ENCODE peak calls at places on chromosomes 2 and 18, in ten cellular contexts. One of them, this sample, is unnamed.

GRCh38 chr18:3972291-3972985 is 482.7 kb downstream of the DLGAP1 start:
- DNase-seq in upper lobe of right lung: no peak
- DNase-seq in cardiac fibroblast: no peak
- DNase-seq in psoas muscle: no peak
- DNase-seq in tibial nerve: no peak
- DNase-seq in PC-3: no peak
- DNase-seq in left ventricle myocardium inferior: no peak
- DNase-seq in cardiac muscle cell: no peak
- DNase-seq in choroid plexus epithelial cell: no peak
- DNase-seq in fibroblast of the aortic adventitia: no peak
- DNase-seq in this sample: no peak

GRCh38 chr2:237738255-237738654 is 60.3 kb upstream of the RBM44 start:
- DNase-seq in upper lobe of right lung: no peak
- DNase-seq in cardiac fibroblast: no peak
- DNase-seq in psoas muscle: no peak
- DNase-seq in tibial nerve: no peak
- DNase-seq in PC-3: no peak
- DNase-seq in left ventricle myocardium inferior: no peak
- DNase-seq in cardiac muscle cell: no peak
- DNase-seq in choroid plexus epithelial cell: no peak
- DNase-seq in fibroblast of the aortic adventitia: no peak
- DNase-seq in this sample: no peak

GRCh38 chr2:17620280-17620679 is 79.8 kb downstream of the VSNL1 start:
- DNase-seq in upper lobe of right lung: no peak
- DNase-seq in cardiac fibroblast: peak; percentile 71
- DNase-seq in psoas muscle: no peak
- DNase-seq in tibial nerve: no peak
- DNase-seq in PC-3: no peak
- DNase-seq in left ventricle myocardium inferior: peak; percentile 54
- DNase-seq in cardiac muscle cell: peak; percentile 64
- DNase-seq in choroid plexus epithelial cell: peak; percentile 22
- DNase-seq in fibroblast of the aortic adventitia: peak; percentile 56
- DNase-seq in this sample: peak; percentile 77

GRCh38 chr2:142574388-142574787 is 303.1 kb upstream of the KYNU start:
- DNase-seq in upper lobe of right lung: no peak
- DNase-seq in cardiac fibroblast: no peak
- DNase-seq in psoas muscle: no peak
- DNase-seq in tibial nerve: no peak
- DNase-seq in PC-3: no peak
- DNase-seq in left ventricle myocardium inferior: no peak
- DNase-seq in cardiac muscle cell: no peak
- DNase-seq in choroid plexus epithelial cell: no peak
- DNase-seq in fibroblast of the aortic adventitia: no peak
- DNase-seq in this sample: no peak

GRCh38 chr18:34280653-34281052 is 55.9 kb upstream of the NOL4 start:
- DNase-seq in upper lobe of right lung: no peak
- DNase-seq in cardiac fibroblast: no peak
- DNase-seq in psoas muscle: no peak
- DNase-seq in tibial nerve: no peak
- DNase-seq in PC-3: no peak
- DNase-seq in left ventricle myocardium inferior: no peak
- DNase-seq in cardiac muscle cell: no peak
- DNase-seq in choroid plexus epithelial cell: no peak
- DNase-seq in fibroblast of the aortic adventitia: no peak
- DNase-seq in this sample: no peak

GRCh38 chr2:29951561-29951960 is 30.2 kb upstream of the ALK start:
- DNase-seq in upper lobe of right lung: no peak
- DNase-seq in cardiac fibroblast: no peak
- DNase-seq in psoas muscle: no peak
- DNase-seq in tibial nerve: no peak
- DNase-seq in PC-3: no peak
- DNase-seq in left ventricle myocardium inferior: no peak
- DNase-seq in cardiac muscle cell: no peak
- DNase-seq in choroid plexus epithelial cell: no peak
- DNase-seq in fibroblast of the aortic adventitia: no peak
- DNase-seq in this sample: no peak

GRCh38 chr2:39413063-39413722 is 23.9 kb downstream of the MAP4K3 start:
- DNase-seq in upper lobe of right lung: no peak
- DNase-seq in cardiac fibroblast: no peak
- DNase-seq in psoas muscle: no peak
- DNase-seq in tibial nerve: no peak
- DNase-seq in PC-3: no peak
- DNase-seq in left ventricle myocardium inferior: no peak
- DNase-seq in cardiac muscle cell: no peak
- DNase-seq in choroid plexus epithelial cell: no peak
- DNase-seq in fibroblast of the aortic adventitia: no peak
- DNase-seq in this sample: no peak

GRCh38 chr2:43005975-43006833 is 213.8 kb upstream of the HAAO start:
- DNase-seq in upper lobe of right lung: no peak
- DNase-seq in cardiac fibroblast: no peak
- DNase-seq in psoas muscle: no peak
- DNase-seq in tibial nerve: no peak
- DNase-seq in PC-3: no peak
- DNase-seq in left ventricle myocardium inferior: no peak
- DNase-seq in cardiac muscle cell: no peak
- DNase-seq in choroid plexus epithelial cell: no peak
- DNase-seq in fibroblast of the aortic adventitia: no peak
- DNase-seq in this sample: no peak

DNA sequence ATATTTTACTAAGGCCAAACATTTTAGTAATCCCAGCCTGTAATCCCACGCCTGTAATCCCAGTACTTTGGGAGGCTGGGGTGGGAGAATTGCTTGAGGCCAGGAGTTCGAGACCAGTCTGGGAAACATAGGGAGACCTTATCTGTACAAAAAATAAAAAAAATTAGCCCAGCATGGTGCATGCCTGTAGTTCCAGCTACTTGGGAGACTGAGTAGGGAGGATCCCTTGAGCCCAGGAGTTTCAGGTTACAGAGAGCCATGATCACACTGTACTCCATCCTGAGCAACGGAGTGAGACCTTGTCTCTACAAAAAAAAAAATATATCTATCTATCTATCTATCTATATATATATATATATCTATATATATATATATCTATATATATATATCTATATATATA is 19.1 kb downstream of the KLHL23 start:
- DNase-seq in upper lobe of right lung: no peak
- DNase-seq in cardiac fibroblast: no peak
- DNase-seq in psoas muscle: no peak
- DNase-seq in tibial nerve: no peak
- DNase-seq in PC-3: no peak
- DNase-seq in left ventricle myocardium inferior: no peak
- DNase-seq in cardiac muscle cell: no peak
- DNase-seq in choroid plexus epithelial cell: no peak
- DNase-seq in fibroblast of the aortic adventitia: no peak
- DNase-seq in this sample: no peak
- TF ChIP-seq CTCF in upper lobe of right lung: no peak
- TF ChIP-seq CTCF in cardiac fibroblast: no peak
- TF ChIP-seq CTCF in psoas muscle: no peak
- TF ChIP-seq CTCF in tibial nerve: no peak
- TF ChIP-seq CTCF in PC-3: no peak
- TF ChIP-seq CTCF in left ventricle myocardium inferior: no peak
- TF ChIP-seq CTCF in cardiac muscle cell: no peak
- TF ChIP-seq CTCF in choroid plexus epithelial cell: no peak
- TF ChIP-seq CTCF in fibroblast of the aortic adventitia: no peak
- TF ChIP-seq CTCF in this sample: no peak

GRCh38 chr18:55301836-55302235 is 286.2 kb downstream of the TCF4 start:
- DNase-seq in upper lobe of right lung: no peak
- DNase-seq in cardiac fibroblast: no peak
- DNase-seq in psoas muscle: no peak
- DNase-seq in tibial nerve: no peak
- DNase-seq in PC-3: no peak
- DNase-seq in left ventricle myocardium inferior: no peak
- DNase-seq in cardiac muscle cell: no peak
- DNase-seq in choroid plexus epithelial cell: peak; percentile 38
- DNase-seq in fibroblast of the aortic adventitia: no peak
- DNase-seq in this sample: no peak

GRCh38 chr18:55301196-55301540 is 286.8 kb downstream of the TCF4 start:
- DNase-seq in upper lobe of right lung: no peak
- DNase-seq in cardiac fibroblast: no peak
- DNase-seq in psoas muscle: no peak
- DNase-seq in tibial nerve: no peak
- DNase-seq in PC-3: no peak
- DNase-seq in left ventricle myocardium inferior: no peak
- DNase-seq in cardiac muscle cell: no peak
- DNase-seq in choroid plexus epithelial cell: peak; percentile 50
- DNase-seq in fibroblast of the aortic adventitia: no peak
- DNase-seq in this sample: no peak

GRCh38 chr18:55306338-55306737 is 281.7 kb downstream of the TCF4 start:
- DNase-seq in upper lobe of right lung: no peak
- DNase-seq in cardiac fibroblast: no peak
- DNase-seq in psoas muscle: no peak
- DNase-seq in tibial nerve: no peak
- DNase-seq in PC-3: no peak
- DNase-seq in left ventricle myocardium inferior: no peak
- DNase-seq in cardiac muscle cell: no peak
- DNase-seq in choroid plexus epithelial cell: no peak
- DNase-seq in fibroblast of the aortic adventitia: no peak
- DNase-seq in this sample: no peak

GRCh38 chr18:55300469-55301195 is 287.4 kb downstream of the TCF4 start:
- DNase-seq in upper lobe of right lung: no peak
- DNase-seq in cardiac fibroblast: no peak
- DNase-seq in psoas muscle: no peak
- DNase-seq in tibial nerve: no peak
- DNase-seq in PC-3: no peak
- DNase-seq in left ventricle myocardium inferior: no peak
- DNase-seq in cardiac muscle cell: peak; percentile 22
- DNase-seq in choroid plexus epithelial cell: no peak
- DNase-seq in fibroblast of the aortic adventitia: peak; percentile 82
- DNase-seq in this sample: no peak

GRCh38 chr18:55302337-55302833 is 285.6 kb downstream of the TCF4 start:
- DNase-seq in upper lobe of right lung: no peak
- DNase-seq in cardiac fibroblast: no peak
- DNase-seq in psoas muscle: no peak
- DNase-seq in tibial nerve: no peak
- DNase-seq in PC-3: no peak
- DNase-seq in left ventricle myocardium inferior: no peak
- DNase-seq in cardiac muscle cell: no peak
- DNase-seq in choroid plexus epithelial cell: no peak
- DNase-seq in fibroblast of the aortic adventitia: no peak
- DNase-seq in this sample: no peak
- H3K4me3 ChIP-seq in upper lobe of right lung: no peak overlapping the region
- H3K4me3 ChIP-seq in cardiac fibroblast: no peak overlapping the region
- H3K4me3 ChIP-seq in psoas muscle: peak overlapping the region; percentile 41
- H3K4me3 ChIP-seq in tibial nerve: no peak overlapping the region
- H3K4me3 ChIP-seq in PC-3: no peak overlapping the region
- H3K4me3 ChIP-seq in left ventricle myocardium inferior: peak overlapping the region; percentile 40
- H3K4me3 ChIP-seq in cardiac muscle cell: no peak overlapping the region
- H3K4me3 ChIP-seq in choroid plexus epithelial cell: peak overlapping the region; percentile 36
- H3K4me3 ChIP-seq in fibroblast of the aortic adventitia: no peak overlapping the region
- H3K4me3 ChIP-seq in this sample: no peak overlapping the region

GRCh38 chr18:6728809-6729246 is 688 bp upstream of the ARHGAP28 start:
- DNase-seq in upper lobe of right lung: no peak
- DNase-seq in cardiac fibroblast: no peak
- DNase-seq in psoas muscle: no peak
- DNase-seq in tibial nerve: no peak
- DNase-seq in PC-3: no peak
- DNase-seq in left ventricle myocardium inferior: no peak
- DNase-seq in cardiac muscle cell: no peak
- DNase-seq in choroid plexus epithelial cell: no peak
- DNase-seq in fibroblast of the aortic adventitia: no peak
- DNase-seq in this sample: peak; percentile 68

GRCh38 chr18:6728318-6728717 is 1.2 kb upstream of the ARHGAP28 start:
- DNase-seq in upper lobe of right lung: no peak
- DNase-seq in cardiac fibroblast: no peak
- DNase-seq in psoas muscle: no peak
- DNase-seq in tibial nerve: no peak
- DNase-seq in PC-3: no peak
- DNase-seq in left ventricle myocardium inferior: no peak
- DNase-seq in cardiac muscle cell: no peak
- DNase-seq in choroid plexus epithelial cell: no peak
- DNase-seq in fibroblast of the aortic adventitia: no peak
- DNase-seq in this sample: no peak

GRCh38 chr18:6731197-6731596 is 1.7 kb downstream of the ARHGAP28 start:
- DNase-seq in upper lobe of right lung: no peak
- DNase-seq in cardiac fibroblast: peak; percentile 69
- DNase-seq in psoas muscle: no peak
- DNase-seq in tibial nerve: no peak
- DNase-seq in PC-3: peak; percentile 84
- DNase-seq in left ventricle myocardium inferior: no peak
- DNase-seq in cardiac muscle cell: peak; percentile 65
- DNase-seq in choroid plexus epithelial cell: peak; percentile 86
- DNase-seq in fibroblast of the aortic adventitia: peak; percentile 54
- DNase-seq in this sample: peak; percentile 34

GRCh38 chr18:6732952-6733351 is 3.4 kb downstream of the ARHGAP28 start:
- DNase-seq in upper lobe of right lung: no peak
- DNase-seq in cardiac fibroblast: no peak
- DNase-seq in psoas muscle: no peak
- DNase-seq in tibial nerve: no peak
- DNase-seq in PC-3: peak; percentile 34
- DNase-seq in left ventricle myocardium inferior: no peak
- DNase-seq in cardiac muscle cell: no peak
- DNase-seq in choroid plexus epithelial cell: peak; percentile 56
- DNase-seq in fibroblast of the aortic adventitia: no peak
- DNase-seq in this sample: no peak

GRCh38 chr18:6729247-6730091 is at the start of gene ARHGAP28:
- DNase-seq in upper lobe of right lung: peak; percentile 91
- DNase-seq in cardiac fibroblast: peak; percentile 98
- DNase-seq in psoas muscle: peak; percentile 93
- DNase-seq in tibial nerve: peak; percentile 41
- DNase-seq in PC-3: peak; percentile 89
- DNase-seq in left ventricle myocardium inferior: peak; percentile 87
- DNase-seq in cardiac muscle cell: peak; percentile 96
- DNase-seq in choroid plexus epithelial cell: peak; percentile 91
- DNase-seq in fibroblast of the aortic adventitia: peak; percentile 81
- DNase-seq in this sample: peak; percentile 66
- TF ChIP-seq CTCF in upper lobe of right lung: peak; percentile 31
- TF ChIP-seq CTCF in cardiac fibroblast: no peak
- TF ChIP-seq CTCF in psoas muscle: peak; percentile 28
- TF ChIP-seq CTCF in tibial nerve: no peak
- TF ChIP-seq CTCF in PC-3: peak; percentile 53
- TF ChIP-seq CTCF in left ventricle myocardium inferior: peak; percentile 55
- TF ChIP-seq CTCF in cardiac muscle cell: peak; percentile 32
- TF ChIP-seq CTCF in choroid plexus epithelial cell: no peak
- TF ChIP-seq CTCF in fibroblast of the aortic adventitia: peak; percentile 20
- TF ChIP-seq CTCF in this sample: no peak

DNA sequence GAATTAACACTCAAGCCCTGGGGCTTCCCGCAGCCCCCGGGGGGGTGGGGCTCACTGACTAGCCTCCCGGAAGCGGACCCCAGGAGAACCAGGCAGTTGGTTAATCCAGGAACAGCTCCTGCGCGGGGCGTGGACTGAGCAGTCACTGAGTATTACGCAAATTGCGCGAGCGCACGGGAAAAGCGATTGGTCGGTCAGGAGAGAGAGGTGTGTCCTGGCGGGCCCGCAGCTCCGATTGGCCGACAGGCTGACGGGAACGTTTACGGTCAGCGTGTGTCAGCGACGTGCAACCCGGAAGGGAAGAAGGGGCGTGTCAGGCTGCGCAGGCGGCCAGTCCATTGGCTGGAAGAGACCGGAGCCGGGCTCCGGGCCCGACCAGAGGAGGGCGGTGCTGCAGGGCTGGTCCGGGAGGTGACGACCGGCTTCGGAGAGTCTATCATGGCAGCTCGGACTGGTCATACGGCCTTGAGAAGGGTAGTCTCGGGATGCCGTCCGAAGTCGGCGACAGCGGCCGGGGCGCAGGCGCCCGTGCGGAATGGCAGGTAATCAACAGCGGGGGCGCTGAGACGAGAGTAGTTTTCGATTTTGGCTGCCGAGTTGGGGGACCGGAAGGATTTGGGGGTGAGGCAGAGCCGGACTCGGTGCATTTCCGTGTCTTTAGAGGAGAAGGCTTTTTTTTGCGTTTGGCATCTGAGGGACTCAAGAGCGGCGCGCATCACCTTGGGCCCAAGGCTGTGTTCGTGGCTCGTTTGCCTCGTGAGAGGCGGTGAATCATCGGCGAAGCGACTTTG is at the start of gene COQ10B:
- DNase-seq in upper lobe of right lung: peak; percentile 100
- DNase-seq in cardiac fibroblast: peak; percentile 100
- DNase-seq in psoas muscle: peak; percentile 100
- DNase-seq in tibial nerve: peak; percentile 96
- DNase-seq in PC-3: peak; percentile 99
- DNase-seq in left ventricle myocardium inferior: peak; percentile 99
- DNase-seq in cardiac muscle cell: peak; percentile 100
- DNase-seq in choroid plexus epithelial cell: peak; percentile 100
- DNase-seq in fibroblast of the aortic adventitia: peak; percentile 99
- DNase-seq in this sample: peak; percentile 100
- H3K4me3 ChIP-seq in upper lobe of right lung: peak within 1 kb of the TSS; percentile 88
- H3K4me3 ChIP-seq in cardiac fibroblast: peak within 1 kb of the TSS; percentile 99
- H3K4me3 ChIP-seq in psoas muscle: peak within 1 kb of the TSS; percentile 78
- H3K4me3 ChIP-seq in tibial nerve: peak within 1 kb of the TSS; percentile 64
- H3K4me3 ChIP-seq in PC-3: peak within 1 kb of the TSS; percentile 84
- H3K4me3 ChIP-seq in left ventricle myocardium inferior: peak within 1 kb of the TSS; percentile 90
- H3K4me3 ChIP-seq in cardiac muscle cell: peak within 1 kb of the TSS; percentile 90
- H3K4me3 ChIP-seq in choroid plexus epithelial cell: peak within 1 kb of the TSS; percentile 80
- H3K4me3 ChIP-seq in fibroblast of the aortic adventitia: peak within 1 kb of the TSS; percentile 98
- H3K4me3 ChIP-seq in this sample: peak within 1 kb of the TSS; percentile 70